ENCODE peak calls at places on chromosome 20, in five cellular contexts. R is mucosa of descending colon, Z is cardiac fibroblast, Y is HFF-Myc, A is astrocyte. P is an unnamed sample.

GRCh38 chr20:62409935-62410741 is 3.1 kb upstream of the CABLES2 start:
- DNase-seq in Y (no peak), R (peak), Z (peak), A (no peak), P (peak)

GRCh38 chr20:37233471-37234253 is 28.0 kb downstream of the GHRH start:
- DNase-seq in Y (no peak), Z (no peak), R (no peak), A (no peak), P (no peak)

GRCh38 chr20:36498386-36499179 is 42.7 kb upstream of the MYL9 start:
- DNase-seq in Y (no peak), Z (no peak), A (no peak), R (no peak), P (no peak)

GRCh38 chr20:7792131-7792869 is 148.0 kb downstream of the HAO1 start:
- DNase-seq in A (peak), Z (no peak), Y (no peak), R (no peak), P (no peak)

GRCh38 chr20:57808266-57808866 is 98.6 kb upstream of the PMEPA1 start:
- DNase-seq in R (no peak), Y (no peak), A (no peak), Z (no peak), P (no peak)

GRCh38 chr20:10218536-10219451 is at the start of gene SNAP25:
- DNase-seq in A (peak), Y (no peak), R (peak), Z (peak), P (no peak)

GRCh38 chr20:54351371-54352136 is 123.8 kb upstream of the DOK5 start:
- DNase-seq in Y (no peak), R (no peak), A (no peak), Z (no peak), P (no peak)

GRCh38 chr20:568865-569415 is 25.4 kb upstream of the CSNK2A1 start:
- DNase-seq in R (no peak), Z (no peak), Y (no peak), A (no peak), P (no peak)

GRCh38 chr20:57589123-57589727 is 28.3 kb downstream of the PCK1 start:
- DNase-seq in R (peak), Z (no peak), A (no peak), Y (no peak), P (no peak)

GRCh38 chr20:49186535-49187329 is 1.4 kb downstream of the STAU1 start:
- DNase-seq in R (peak), Y (no peak), Z (peak), A (peak), P (peak)

GRCh38 chr20:34618676-34619075 is 58.2 kb downstream of the PIGU start:
- DNase-seq in R (no peak), Y (no peak), Z (no peak), A (no peak), P (no peak)

GRCh38 chr20:63076421-63076820 is 69.7 kb upstream of the BHLHE23 start:
- DNase-seq in Y (no peak), A (no peak), R (no peak), Z (no peak), P (no peak)

GRCh38 chr20:13017235-13017634 is 8.5 kb downstream of the SPTLC3 start:
- DNase-seq in R (no peak), Z (peak), A (peak), Y (no peak), P (no peak)

GRCh38 chr20:25033250-25033940 is 24.5 kb downstream of the ACSS1 start:
- DNase-seq in Y (no peak), R (peak), Z (no peak), A (no peak), P (no peak)

GRCh38 chr20:24872291-24873014 is 76.6 kb upstream of the CST7 start:
- DNase-seq in Z (no peak), Y (no peak), R (no peak), A (no peak), P (no peak)

GRCh38 chr20:3866464-3866863 is 19.8 kb downstream of the MAVS start:
- DNase-seq in R (no peak), Y (no peak), A (no peak), Z (no peak), P (no peak)

GRCh38 chr20:46438156-46438750 is 31.8 kb upstream of the ELMO2 start:
- DNase-seq in Y (peak), R (no peak), A (peak), Z (peak), P (peak)
- TF ChIP-seq CTCF in Y (peak), R (no peak), A (peak), Z (peak), P (peak)

GRCh38 chr20:47018381-47018780 is 123.7 kb downstream of the EYA2 start:
- DNase-seq in Y (no peak), Z (no peak), A (no peak), R (no peak), P (no peak)

GRCh38 chr20:47021850-47022249 is 127.2 kb downstream of the EYA2 start:
- DNase-seq in Y (no peak), Z (no peak), R (no peak), A (no peak), P (no peak)

GRCh38 chr20:47019106-47019824 is 124.6 kb downstream of the EYA2 start:
- DNase-seq in Y (peak), R (no peak), Z (peak), A (peak), P (peak)

GRCh38 chr20:47016068-47016664 is 121.5 kb downstream of the EYA2 start:
- DNase-seq in Y (no peak), A (no peak), Z (no peak), R (no peak), P (no peak)

DNA sequence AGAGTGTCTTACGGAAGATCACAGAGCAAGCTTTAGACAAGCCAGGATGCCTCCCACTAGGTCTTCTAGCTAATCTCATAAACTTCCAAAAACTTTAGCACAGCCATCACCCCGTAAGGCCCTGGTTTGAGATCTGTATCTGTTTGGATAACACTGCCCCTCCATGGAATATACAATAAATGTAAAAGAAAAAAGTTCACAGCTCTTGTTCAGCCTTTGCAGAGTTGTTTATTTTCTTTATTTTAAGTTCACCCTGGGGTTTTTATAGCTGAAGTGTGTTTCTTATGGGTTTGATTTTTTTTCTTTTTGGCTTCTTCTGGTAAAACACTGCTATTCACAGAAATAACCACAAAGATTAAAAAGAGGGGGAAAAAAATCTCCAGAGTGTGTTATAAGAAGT is 125.6 kb downstream of the EYA2 start:
- DNase-seq in Y (no peak), R (no peak), A (peak), Z (no peak), P (no peak)
- TF ChIP-seq CTCF in Y (no peak), R (no peak), A (no peak), Z (no peak), P (no peak)

GRCh38 chr20:19026901-19027644 is 185.4 kb upstream of the SLC24A3 start:
- DNase-seq in R (no peak), A (no peak), Z (no peak), Y (no peak), P (no peak)
- TF ChIP-seq CTCF in R (no peak), A (no peak), Z (no peak), Y (no peak), P (no peak)

GRCh38 chr20:9102456-9102855 is 33.6 kb downstream of the PLCB4 start:
- DNase-seq in R (no peak), Z (no peak), A (no peak), Y (no peak), P (no peak)

GRCh38 chr20:9099372-9099771 is 30.5 kb downstream of the PLCB4 start:
- DNase-seq in A (no peak), R (no peak), Z (no peak), Y (no peak), P (no peak)

GRCh38 chr20:9100721-9101120 is 31.8 kb downstream of the PLCB4 start:
- DNase-seq in A (no peak), R (no peak), Z (no peak), Y (no peak), P (no peak)

DNA sequence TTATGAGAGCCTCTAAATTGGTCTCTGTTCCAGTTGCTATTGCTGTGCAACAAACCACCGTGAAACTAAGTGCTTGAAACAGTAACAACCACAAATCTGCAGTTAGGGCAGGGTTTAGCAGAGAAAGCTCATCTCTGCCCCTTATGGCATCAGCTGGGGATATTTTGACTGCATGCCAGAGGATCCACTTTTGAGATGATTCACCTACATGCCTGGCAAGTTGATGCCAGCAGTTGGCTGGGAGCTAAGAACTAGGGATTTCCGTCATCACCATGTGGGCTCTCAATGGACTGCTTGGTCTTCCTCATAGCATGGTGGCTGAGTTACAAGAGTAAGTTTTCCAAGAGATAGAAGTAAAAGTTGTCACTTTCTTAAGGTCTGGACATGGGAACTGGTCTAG is 35.1 kb downstream of the PLCB4 start:
- DNase-seq in Y (no peak), Z (no peak), A (no peak), R (no peak), P (peak)
- TF ChIP-seq CTCF in Y (no peak), Z (no peak), A (no peak), R (no peak), P (no peak)

P was measured in HFFc6.